ENCODE peak calls at places on chromosomes 2 and 18, in nine cellular contexts. One of them, this sample, is unnamed.

GRCh38 chr2:65025453-65026128 is 30.6 kb upstream of the CEP68 start:
- DNase-seq in PC-3: no peak
- DNase-seq in fibroblast of lung: no peak
- DNase-seq in left ventricle myocardium inferior: no peak
- DNase-seq in foreskin fibroblast: no peak
- DNase-seq in bronchial epithelial cell: no peak
- DNase-seq in cardiac muscle cell: no peak
- DNase-seq in dorsolateral prefrontal cortex: no peak
- DNase-seq in RWPE1: no peak
- DNase-seq in this sample: no peak

GRCh38 chr18:32896781-32897547 is 124.1 kb upstream of the KLHL14 start:
- DNase-seq in PC-3: no peak
- DNase-seq in fibroblast of lung: peak
- DNase-seq in left ventricle myocardium inferior: no peak
- DNase-seq in foreskin fibroblast: no peak
- DNase-seq in bronchial epithelial cell: no peak
- DNase-seq in cardiac muscle cell: no peak
- DNase-seq in dorsolateral prefrontal cortex: no peak
- DNase-seq in RWPE1: no peak
- DNase-seq in this sample: no peak

GRCh38 chr2:69397234-69397633 is 10.2 kb upstream of the GFPT1 start:
- DNase-seq in PC-3: no peak
- DNase-seq in fibroblast of lung: no peak
- DNase-seq in left ventricle myocardium inferior: no peak
- DNase-seq in foreskin fibroblast: no peak
- DNase-seq in bronchial epithelial cell: no peak
- DNase-seq in cardiac muscle cell: no peak
- DNase-seq in dorsolateral prefrontal cortex: no peak
- DNase-seq in RWPE1: no peak
- DNase-seq in this sample: no peak

GRCh38 chr2:228446732-228447131 is 265.2 kb upstream of the SPHKAP start:
- DNase-seq in PC-3: no peak
- DNase-seq in fibroblast of lung: peak
- DNase-seq in left ventricle myocardium inferior: no peak
- DNase-seq in foreskin fibroblast: no peak
- DNase-seq in bronchial epithelial cell: no peak
- DNase-seq in cardiac muscle cell: no peak
- DNase-seq in dorsolateral prefrontal cortex: peak
- DNase-seq in RWPE1: no peak
- DNase-seq in this sample: no peak

GRCh38 chr2:128581849-128582244 is 263.2 kb upstream of the HS6ST1 start:
- DNase-seq in PC-3: no peak
- DNase-seq in fibroblast of lung: no peak
- DNase-seq in left ventricle myocardium inferior: no peak
- DNase-seq in foreskin fibroblast: no peak
- DNase-seq in bronchial epithelial cell: no peak
- DNase-seq in cardiac muscle cell: no peak
- DNase-seq in dorsolateral prefrontal cortex: no peak
- DNase-seq in RWPE1: no peak
- DNase-seq in this sample: no peak

GRCh38 chr2:130808482-130809268 is 28.0 kb upstream of the ARHGEF4 start:
- DNase-seq in PC-3: peak
- DNase-seq in fibroblast of lung: peak
- DNase-seq in left ventricle myocardium inferior: no peak
- DNase-seq in foreskin fibroblast: no peak
- DNase-seq in bronchial epithelial cell: peak
- DNase-seq in cardiac muscle cell: no peak
- DNase-seq in dorsolateral prefrontal cortex: no peak
- DNase-seq in RWPE1: peak
- DNase-seq in this sample: no peak

GRCh38 chr2:39715095-39715494 is 49.4 kb downstream of the TMEM178A start:
- DNase-seq in PC-3: no peak
- DNase-seq in fibroblast of lung: no peak
- DNase-seq in left ventricle myocardium inferior: no peak
- DNase-seq in foreskin fibroblast: no peak
- DNase-seq in bronchial epithelial cell: no peak
- DNase-seq in cardiac muscle cell: no peak
- DNase-seq in dorsolateral prefrontal cortex: no peak
- DNase-seq in RWPE1: no peak
- DNase-seq in this sample: no peak

GRCh38 chr2:25335971-25336370 is 5.8 kb downstream of the DNMT3A start:
- DNase-seq in PC-3: no peak
- DNase-seq in fibroblast of lung: no peak
- DNase-seq in left ventricle myocardium inferior: no peak
- DNase-seq in foreskin fibroblast: no peak
- DNase-seq in bronchial epithelial cell: no peak
- DNase-seq in cardiac muscle cell: no peak
- DNase-seq in dorsolateral prefrontal cortex: no peak
- DNase-seq in RWPE1: no peak
- DNase-seq in this sample: no peak

GRCh38 chr18:57784816-57785144 is 18.3 kb downstream of the ATP8B1 start:
- DNase-seq in PC-3: no peak
- DNase-seq in fibroblast of lung: no peak
- DNase-seq in left ventricle myocardium inferior: no peak
- DNase-seq in foreskin fibroblast: no peak
- DNase-seq in bronchial epithelial cell: no peak
- DNase-seq in cardiac muscle cell: no peak
- DNase-seq in dorsolateral prefrontal cortex: no peak
- DNase-seq in RWPE1: no peak
- DNase-seq in this sample: no peak

GRCh38 chr18:49944681-49945080 is 131.3 kb upstream of the ACAA2 start:
- DNase-seq in PC-3: no peak
- DNase-seq in fibroblast of lung: peak
- DNase-seq in left ventricle myocardium inferior: no peak
- DNase-seq in foreskin fibroblast: no peak
- DNase-seq in bronchial epithelial cell: no peak
- DNase-seq in cardiac muscle cell: no peak
- DNase-seq in dorsolateral prefrontal cortex: no peak
- DNase-seq in RWPE1: no peak
- DNase-seq in this sample: no peak

GRCh38 chr2:37191253-37191652 is 2.8 kb upstream of the SULT6B1 start:
- DNase-seq in PC-3: no peak
- DNase-seq in fibroblast of lung: no peak
- DNase-seq in left ventricle myocardium inferior: no peak
- DNase-seq in foreskin fibroblast: no peak
- DNase-seq in bronchial epithelial cell: no peak
- DNase-seq in cardiac muscle cell: no peak
- DNase-seq in dorsolateral prefrontal cortex: no peak
- DNase-seq in RWPE1: no peak
- DNase-seq in this sample: no peak

GRCh38 chr2:37191747-37192146 is 3.3 kb upstream of the SULT6B1 start:
- DNase-seq in PC-3: no peak
- DNase-seq in fibroblast of lung: no peak
- DNase-seq in left ventricle myocardium inferior: no peak
- DNase-seq in foreskin fibroblast: no peak
- DNase-seq in bronchial epithelial cell: no peak
- DNase-seq in cardiac muscle cell: no peak
- DNase-seq in dorsolateral prefrontal cortex: no peak
- DNase-seq in RWPE1: no peak
- DNase-seq in this sample: no peak

GRCh38 chr2:37190290-37190689 is 1.8 kb upstream of the SULT6B1 start:
- DNase-seq in PC-3: no peak
- DNase-seq in fibroblast of lung: no peak
- DNase-seq in left ventricle myocardium inferior: no peak
- DNase-seq in foreskin fibroblast: no peak
- DNase-seq in bronchial epithelial cell: no peak
- DNase-seq in cardiac muscle cell: no peak
- DNase-seq in dorsolateral prefrontal cortex: no peak
- DNase-seq in RWPE1: no peak
- DNase-seq in this sample: no peak

GRCh38 chr2:37188570-37188969 is at the start of gene SULT6B1:
- DNase-seq in PC-3: no peak
- DNase-seq in fibroblast of lung: no peak
- DNase-seq in left ventricle myocardium inferior: no peak
- DNase-seq in foreskin fibroblast: no peak
- DNase-seq in bronchial epithelial cell: no peak
- DNase-seq in cardiac muscle cell: no peak
- DNase-seq in dorsolateral prefrontal cortex: no peak
- DNase-seq in RWPE1: no peak
- DNase-seq in this sample: no peak

DNA sequence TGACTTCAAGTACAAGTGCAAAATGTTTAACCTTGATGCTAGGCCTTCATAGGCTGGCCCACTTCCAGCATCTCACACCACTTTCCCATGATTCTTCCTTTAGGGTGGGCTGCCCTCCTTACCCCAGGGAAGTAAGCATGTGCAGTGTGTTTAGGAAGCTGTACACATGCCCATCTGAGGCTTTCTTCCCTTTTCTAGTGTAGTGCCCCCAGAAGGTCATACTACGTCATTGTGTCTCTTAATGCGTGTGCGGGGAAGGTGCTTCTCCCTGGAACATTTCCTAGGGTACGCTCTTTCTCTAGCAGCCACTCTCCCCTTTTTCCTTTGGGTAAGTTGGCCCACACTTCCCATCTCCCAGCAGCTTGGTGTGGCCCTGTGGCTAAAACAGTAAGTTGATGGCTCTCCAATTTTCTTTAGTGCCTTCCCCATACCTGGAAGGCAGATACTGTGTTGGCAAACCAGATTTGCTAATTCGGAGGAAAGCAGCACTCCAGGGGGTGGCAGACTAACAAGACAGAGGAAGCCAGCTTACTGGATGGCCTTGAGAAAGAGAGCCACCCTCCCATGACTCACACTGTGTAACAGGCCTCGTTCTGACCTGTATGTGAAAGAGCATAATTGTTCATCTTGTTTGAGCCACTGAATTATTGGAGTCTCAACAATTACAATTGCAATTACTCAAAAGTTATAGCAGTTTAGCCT is 1.1 kb upstream of the SULT6B1 start:
- DNase-seq in PC-3: peak
- DNase-seq in fibroblast of lung: peak
- DNase-seq in left ventricle myocardium inferior: no peak
- DNase-seq in foreskin fibroblast: peak
- DNase-seq in bronchial epithelial cell: peak
- DNase-seq in cardiac muscle cell: no peak
- DNase-seq in dorsolateral prefrontal cortex: no peak
- DNase-seq in RWPE1: peak
- DNase-seq in this sample: no peak
- TF ChIP-seq CTCF in PC-3: peak
- TF ChIP-seq CTCF in fibroblast of lung: no peak
- TF ChIP-seq CTCF in left ventricle myocardium inferior: no peak
- TF ChIP-seq CTCF in foreskin fibroblast: no peak
- TF ChIP-seq CTCF in bronchial epithelial cell: no peak
- TF ChIP-seq CTCF in cardiac muscle cell: peak
- TF ChIP-seq CTCF in dorsolateral prefrontal cortex: no peak
- TF ChIP-seq CTCF in RWPE1: no peak
- TF ChIP-seq CTCF in this sample: no peak

GRCh38 chr2:120525056-120526046 is 179.4 kb downstream of the INHBB start:
- DNase-seq in PC-3: peak
- DNase-seq in fibroblast of lung: no peak
- DNase-seq in left ventricle myocardium inferior: no peak
- DNase-seq in foreskin fibroblast: no peak
- DNase-seq in bronchial epithelial cell: no peak
- DNase-seq in cardiac muscle cell: peak
- DNase-seq in dorsolateral prefrontal cortex: no peak
- DNase-seq in RWPE1: peak
- DNase-seq in this sample: no peak
- TF ChIP-seq CTCF in PC-3: peak
- TF ChIP-seq CTCF in fibroblast of lung: no peak
- TF ChIP-seq CTCF in left ventricle myocardium inferior: no peak
- TF ChIP-seq CTCF in foreskin fibroblast: no peak
- TF ChIP-seq CTCF in bronchial epithelial cell: no peak
- TF ChIP-seq CTCF in cardiac muscle cell: peak
- TF ChIP-seq CTCF in dorsolateral prefrontal cortex: no peak
- TF ChIP-seq CTCF in RWPE1: no peak
- TF ChIP-seq CTCF in this sample: no peak

DNA sequence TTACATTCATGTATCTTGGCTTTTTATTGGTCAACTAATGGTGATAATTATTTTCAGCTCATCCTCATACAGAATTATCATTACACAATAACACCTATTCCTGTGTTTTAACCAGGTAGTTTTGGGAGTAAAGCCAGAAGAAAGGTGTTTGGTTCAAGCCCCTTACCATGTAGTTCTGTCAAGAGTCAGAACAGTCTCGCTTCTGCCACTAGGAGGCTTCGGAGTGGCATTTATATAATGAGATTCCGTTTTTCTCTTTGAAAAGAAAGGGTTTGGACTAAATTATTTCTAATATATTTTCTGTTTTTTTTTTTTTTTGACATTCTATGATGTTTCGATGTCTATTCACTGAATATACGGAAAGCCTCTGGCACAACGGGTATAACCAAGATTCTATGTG is 217.8 kb downstream of the CDH7 start:
- DNase-seq in PC-3: peak
- DNase-seq in fibroblast of lung: no peak
- DNase-seq in left ventricle myocardium inferior: no peak
- DNase-seq in foreskin fibroblast: no peak
- DNase-seq in bronchial epithelial cell: peak
- DNase-seq in cardiac muscle cell: peak
- DNase-seq in dorsolateral prefrontal cortex: no peak
- DNase-seq in RWPE1: no peak
- DNase-seq in this sample: no peak
- TF ChIP-seq CTCF in PC-3: peak
- TF ChIP-seq CTCF in fibroblast of lung: no peak
- TF ChIP-seq CTCF in left ventricle myocardium inferior: peak
- TF ChIP-seq CTCF in foreskin fibroblast: no peak
- TF ChIP-seq CTCF in bronchial epithelial cell: peak
- TF ChIP-seq CTCF in cardiac muscle cell: no peak
- TF ChIP-seq CTCF in dorsolateral prefrontal cortex: peak
- TF ChIP-seq CTCF in RWPE1: no peak
- TF ChIP-seq CTCF in this sample: no peak

DNA sequence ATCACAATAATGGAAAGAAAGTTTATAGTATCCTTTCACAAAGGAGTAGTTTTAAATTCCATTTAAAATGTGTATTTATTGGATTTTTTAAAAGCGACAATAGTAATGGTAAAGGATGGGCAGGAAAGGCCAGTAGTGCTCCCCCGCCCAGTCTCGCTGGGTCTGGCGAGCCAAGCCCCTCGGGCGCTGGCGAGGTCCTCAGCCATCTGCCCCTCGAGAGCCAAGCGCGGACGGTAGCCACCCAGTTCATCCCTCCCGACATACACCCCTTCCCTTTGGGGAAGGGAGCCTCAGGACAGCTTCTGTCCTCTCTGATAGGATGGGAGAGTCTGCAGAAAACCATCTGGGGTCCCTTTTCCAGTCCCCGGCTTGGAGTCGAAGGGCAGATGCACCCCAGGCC is 45.2 kb downstream of the BOLA3 start:
- DNase-seq in PC-3: no peak
- DNase-seq in fibroblast of lung: no peak
- DNase-seq in left ventricle myocardium inferior: no peak
- DNase-seq in foreskin fibroblast: no peak
- DNase-seq in bronchial epithelial cell: no peak
- DNase-seq in cardiac muscle cell: no peak
- DNase-seq in dorsolateral prefrontal cortex: no peak
- DNase-seq in RWPE1: no peak
- DNase-seq in this sample: no peak
- TF ChIP-seq CTCF in PC-3: no peak
- TF ChIP-seq CTCF in fibroblast of lung: no peak
- TF ChIP-seq CTCF in left ventricle myocardium inferior: no peak
- TF ChIP-seq CTCF in foreskin fibroblast: no peak
- TF ChIP-seq CTCF in bronchial epithelial cell: no peak
- TF ChIP-seq CTCF in cardiac muscle cell: no peak
- TF ChIP-seq CTCF in dorsolateral prefrontal cortex: no peak
- TF ChIP-seq CTCF in RWPE1: no peak
- TF ChIP-seq CTCF in this sample: no peak

GRCh38 chr2:30691948-30692828 is 115.1 kb downstream of the CAPN13 start:
- DNase-seq in PC-3: peak
- DNase-seq in fibroblast of lung: no peak
- DNase-seq in left ventricle myocardium inferior: peak
- DNase-seq in foreskin fibroblast: peak
- DNase-seq in bronchial epithelial cell: no peak
- DNase-seq in cardiac muscle cell: no peak
- DNase-seq in dorsolateral prefrontal cortex: no peak
- DNase-seq in RWPE1: no peak
- DNase-seq in this sample: no peak
- TF ChIP-seq CTCF in PC-3: peak
- TF ChIP-seq CTCF in fibroblast of lung: peak
- TF ChIP-seq CTCF in left ventricle myocardium inferior: peak
- TF ChIP-seq CTCF in foreskin fibroblast: peak
- TF ChIP-seq CTCF in bronchial epithelial cell: peak
- TF ChIP-seq CTCF in cardiac muscle cell: peak
- TF ChIP-seq CTCF in dorsolateral prefrontal cortex: no peak
- TF ChIP-seq CTCF in RWPE1: no peak
- TF ChIP-seq CTCF in this sample: no peak